ENCODE peak calls at places on chromosome 1, in eight cellular contexts. One of them, this sample, is unnamed. For H3K36me3, the result is how much of the 10 kb centered on the place peaks cover.

GRCh38 chr1:153880962-153881361 is 41.8 kb downstream of the GATAD2B start:
- DNase-seq in ovary: peak
- DNase-seq in GM12878: no peak
- DNase-seq in suprapubic skin: peak
- DNase-seq in tibial nerve: peak
- DNase-seq in K562: peak
- DNase-seq in sigmoid colon: peak
- DNase-seq in stomach: peak
- DNase-seq in this sample: peak

GRCh38 chr1:109483658-109484518 is at the start of gene ATXN7L2:
- DNase-seq in K562: peak
- DNase-seq in GM12878: peak
- DNase-seq in suprapubic skin: peak
- DNase-seq in tibial nerve: peak
- DNase-seq in sigmoid colon: peak
- DNase-seq in ovary: peak
- DNase-seq in stomach: peak
- DNase-seq in this sample: peak

GRCh38 chr1:62070384-62071011 is 124.2 kb upstream of the L1TD1 start:
- DNase-seq in stomach: no peak
- DNase-seq in tibial nerve: no peak
- DNase-seq in suprapubic skin: no peak
- DNase-seq in ovary: no peak
- DNase-seq in K562: peak
- DNase-seq in GM12878: no peak
- DNase-seq in sigmoid colon: no peak
- DNase-seq in this sample: no peak

GRCh38 chr1:181189691-181190361 is 101.3 kb downstream of the IER5 start:
- DNase-seq in sigmoid colon: no peak
- DNase-seq in tibial nerve: peak
- DNase-seq in K562: peak
- DNase-seq in stomach: peak
- DNase-seq in GM12878: no peak
- DNase-seq in ovary: peak
- DNase-seq in suprapubic skin: peak
- DNase-seq in this sample: peak

GRCh38 chr1:14570514-14570913 is 28.0 kb upstream of the KAZN start:
- DNase-seq in sigmoid colon: no peak
- DNase-seq in suprapubic skin: no peak
- DNase-seq in tibial nerve: no peak
- DNase-seq in ovary: no peak
- DNase-seq in GM12878: no peak
- DNase-seq in K562: no peak
- DNase-seq in stomach: no peak
- DNase-seq in this sample: no peak

GRCh38 chr1:237759371-237759770 is 131.4 kb downstream of the ZP4 start:
- DNase-seq in suprapubic skin: no peak
- DNase-seq in K562: no peak
- DNase-seq in ovary: no peak
- DNase-seq in stomach: no peak
- DNase-seq in tibial nerve: no peak
- DNase-seq in sigmoid colon: no peak
- DNase-seq in GM12878: no peak
- DNase-seq in this sample: no peak

GRCh38 chr1:211326140-211326527 is 499 bp upstream of the TRAF5 start:
- DNase-seq in sigmoid colon: no peak
- DNase-seq in GM12878: no peak
- DNase-seq in suprapubic skin: no peak
- DNase-seq in ovary: no peak
- DNase-seq in K562: no peak
- DNase-seq in tibial nerve: no peak
- DNase-seq in stomach: no peak
- DNase-seq in this sample: no peak

GRCh38 chr1:230165526-230165925 is 98.5 kb downstream of the GALNT2 start:
- DNase-seq in tibial nerve: no peak
- DNase-seq in suprapubic skin: no peak
- DNase-seq in sigmoid colon: no peak
- DNase-seq in stomach: no peak
- DNase-seq in K562: no peak
- DNase-seq in GM12878: no peak
- DNase-seq in ovary: no peak
- DNase-seq in this sample: no peak

GRCh38 chr1:39081266-39082139 is 55.4 kb downstream of the NDUFS5 start:
- DNase-seq in stomach: no peak
- DNase-seq in K562: peak
- DNase-seq in GM12878: no peak
- DNase-seq in sigmoid colon: no peak
- DNase-seq in tibial nerve: no peak
- DNase-seq in suprapubic skin: no peak
- DNase-seq in ovary: peak
- DNase-seq in this sample: no peak

GRCh38 chr1:79448426-79448825 is 441.9 kb upstream of the ADGRL4 start:
- DNase-seq in ovary: no peak
- DNase-seq in GM12878: no peak
- DNase-seq in suprapubic skin: no peak
- DNase-seq in tibial nerve: no peak
- DNase-seq in K562: no peak
- DNase-seq in sigmoid colon: no peak
- DNase-seq in stomach: no peak
- DNase-seq in this sample: no peak

GRCh38 chr1:221858758-221859157 is 116.9 kb upstream of the DUSP10 start:
- DNase-seq in ovary: no peak
- DNase-seq in suprapubic skin: no peak
- DNase-seq in GM12878: no peak
- DNase-seq in K562: no peak
- DNase-seq in tibial nerve: no peak
- DNase-seq in stomach: no peak
- DNase-seq in sigmoid colon: no peak
- DNase-seq in this sample: no peak

GRCh38 chr1:65820983-65821382 is 28.3 kb downstream of the PDE4B start:
- DNase-seq in tibial nerve: no peak
- DNase-seq in K562: no peak
- DNase-seq in ovary: no peak
- DNase-seq in GM12878: no peak
- DNase-seq in suprapubic skin: no peak
- DNase-seq in sigmoid colon: no peak
- DNase-seq in stomach: no peak
- DNase-seq in this sample: no peak

GRCh38 chr1:87226341-87226760 is 102.3 kb upstream of the LMO4 start:
- DNase-seq in stomach: peak
- DNase-seq in tibial nerve: peak
- DNase-seq in GM12878: no peak
- DNase-seq in sigmoid colon: peak
- DNase-seq in suprapubic skin: no peak
- DNase-seq in ovary: peak
- DNase-seq in K562: no peak
- DNase-seq in this sample: no peak

GRCh38 chr1:116847175-116847574 is 62.5 kb upstream of the PTGFRN start:
- DNase-seq in stomach: no peak
- DNase-seq in sigmoid colon: no peak
- DNase-seq in suprapubic skin: no peak
- DNase-seq in ovary: no peak
- DNase-seq in K562: no peak
- DNase-seq in GM12878: no peak
- DNase-seq in tibial nerve: no peak
- DNase-seq in this sample: no peak

GRCh38 chr1:15158506-15159165 is 5.1 kb downstream of the TMEM51 start:
- DNase-seq in ovary: no peak
- DNase-seq in suprapubic skin: no peak
- DNase-seq in sigmoid colon: no peak
- DNase-seq in K562: no peak
- DNase-seq in GM12878: no peak
- DNase-seq in stomach: no peak
- DNase-seq in tibial nerve: no peak
- DNase-seq in this sample: no peak

DNA sequence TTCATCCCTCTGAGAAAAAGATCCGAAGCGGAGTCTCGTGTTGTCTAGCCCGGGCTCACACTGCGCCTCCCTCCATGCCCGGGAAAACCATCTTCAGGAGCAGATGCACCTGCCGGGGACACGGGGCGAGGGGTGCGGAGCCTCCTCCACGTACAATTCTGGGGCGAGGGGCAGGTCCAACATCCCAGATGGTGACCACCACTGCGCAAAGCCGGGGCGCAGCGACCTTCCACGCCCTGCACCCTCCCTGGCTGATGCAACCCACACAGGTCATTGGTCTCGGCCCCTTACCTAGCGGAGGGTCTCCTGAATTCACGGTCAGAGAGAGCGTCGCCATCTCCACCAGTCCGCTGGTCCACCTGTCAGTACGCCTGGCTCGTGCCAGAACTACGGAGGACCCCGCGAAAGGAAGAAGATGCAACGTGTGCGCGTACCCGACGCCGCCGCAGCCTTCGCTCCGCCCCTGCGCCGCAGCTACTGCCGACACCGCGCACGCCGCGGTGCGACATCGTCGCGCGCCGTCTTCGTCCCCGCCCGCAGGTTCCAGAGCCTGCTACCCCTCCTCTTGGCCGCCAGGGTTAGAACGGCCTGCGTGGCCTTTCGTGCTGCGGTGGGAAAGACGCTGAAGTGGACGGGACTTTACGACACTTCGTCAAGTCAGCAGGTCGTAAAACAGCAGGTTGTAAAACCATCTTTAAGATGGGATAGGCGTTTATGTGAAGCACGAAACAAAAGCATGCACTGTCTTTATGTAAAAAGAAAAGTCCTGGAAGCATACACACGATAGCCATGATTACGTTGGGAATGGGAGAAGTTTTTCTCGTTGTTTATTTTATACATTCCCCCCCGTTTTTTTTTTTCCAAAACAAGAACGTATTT is at the start of gene EPRS1:
- DNase-seq in K562: peak
- DNase-seq in tibial nerve: peak
- DNase-seq in GM12878: peak
- DNase-seq in stomach: peak
- DNase-seq in suprapubic skin: peak
- DNase-seq in sigmoid colon: peak
- DNase-seq in ovary: peak
- DNase-seq in this sample: peak
- TF ChIP-seq POLR2A in K562: peak
- TF ChIP-seq POLR2A in tibial nerve: peak
- TF ChIP-seq POLR2A in GM12878: peak
- TF ChIP-seq POLR2A in stomach: peak
- TF ChIP-seq POLR2A in suprapubic skin: no peak
- TF ChIP-seq POLR2A in sigmoid colon: peak
- TF ChIP-seq POLR2A in ovary: peak
- TF ChIP-seq POLR2A in this sample: peak

GRCh38 chr1:47437518-47438320 is at the start of gene FOXD2:
- DNase-seq in sigmoid colon: peak
- DNase-seq in K562: peak
- DNase-seq in stomach: peak
- DNase-seq in GM12878: peak
- DNase-seq in ovary: peak
- DNase-seq in suprapubic skin: peak
- DNase-seq in tibial nerve: peak
- DNase-seq in this sample: peak

GRCh38 chr1:47436304-47436978 is 1.4 kb upstream of the FOXD2 start:
- DNase-seq in suprapubic skin: no peak
- DNase-seq in tibial nerve: peak
- DNase-seq in stomach: peak
- DNase-seq in ovary: peak
- DNase-seq in GM12878: peak
- DNase-seq in sigmoid colon: peak
- DNase-seq in K562: peak
- DNase-seq in this sample: peak

GRCh38 chr1:47434051-47434842 is 3.6 kb upstream of the FOXD2 start:
- DNase-seq in tibial nerve: peak
- DNase-seq in ovary: peak
- DNase-seq in GM12878: no peak
- DNase-seq in stomach: peak
- DNase-seq in suprapubic skin: no peak
- DNase-seq in sigmoid colon: peak
- DNase-seq in K562: no peak
- DNase-seq in this sample: peak

GRCh38 chr1:47436979-47437517 is 796 bp upstream of the FOXD2 start:
- DNase-seq in tibial nerve: no peak
- DNase-seq in GM12878: no peak
- DNase-seq in suprapubic skin: no peak
- DNase-seq in sigmoid colon: no peak
- DNase-seq in ovary: peak
- DNase-seq in K562: no peak
- DNase-seq in stomach: no peak
- DNase-seq in this sample: no peak

GRCh38 chr1:47435506-47436303 is 2.1 kb upstream of the FOXD2 start:
- DNase-seq in K562: no peak
- DNase-seq in stomach: no peak
- DNase-seq in tibial nerve: no peak
- DNase-seq in ovary: no peak
- DNase-seq in suprapubic skin: no peak
- DNase-seq in sigmoid colon: no peak
- DNase-seq in GM12878: no peak
- DNase-seq in this sample: no peak
- TF ChIP-seq EP300 in K562: no peak
- TF ChIP-seq EP300 in stomach: no peak
- TF ChIP-seq EP300 in tibial nerve: no peak
- TF ChIP-seq EP300 in ovary: no peak
- TF ChIP-seq EP300 in suprapubic skin: no peak
- TF ChIP-seq EP300 in sigmoid colon: no peak
- TF ChIP-seq EP300 in GM12878: no peak
- TF ChIP-seq EP300 in this sample: no peak

GRCh38 chr1:81232505-81232904 is 568.2 kb upstream of the ADGRL2 start:
- DNase-seq in K562: no peak
- DNase-seq in sigmoid colon: no peak
- DNase-seq in stomach: no peak
- DNase-seq in GM12878: no peak
- DNase-seq in suprapubic skin: no peak
- DNase-seq in ovary: no peak
- DNase-seq in tibial nerve: no peak
- DNase-seq in this sample: no peak

GRCh38 chr1:81231729-81232038 is 569.0 kb upstream of the ADGRL2 start:
- DNase-seq in suprapubic skin: no peak
- DNase-seq in K562: no peak
- DNase-seq in GM12878: no peak
- DNase-seq in ovary: no peak
- DNase-seq in sigmoid colon: no peak
- DNase-seq in tibial nerve: no peak
- DNase-seq in stomach: no peak
- DNase-seq in this sample: no peak

GRCh38 chr1:81234237-81234636 is 566.5 kb upstream of the ADGRL2 start:
- DNase-seq in K562: no peak
- DNase-seq in GM12878: no peak
- DNase-seq in ovary: no peak
- DNase-seq in stomach: no peak
- DNase-seq in suprapubic skin: no peak
- DNase-seq in tibial nerve: no peak
- DNase-seq in sigmoid colon: no peak
- DNase-seq in this sample: no peak

GRCh38 chr1:81230983-81231728 is 569.6 kb upstream of the ADGRL2 start:
- DNase-seq in stomach: no peak
- DNase-seq in tibial nerve: no peak
- DNase-seq in suprapubic skin: no peak
- DNase-seq in sigmoid colon: no peak
- DNase-seq in ovary: no peak
- DNase-seq in K562: no peak
- DNase-seq in GM12878: no peak
- DNase-seq in this sample: no peak

GRCh38 chr1:81233591-81233990 is 567.1 kb upstream of the ADGRL2 start:
- DNase-seq in sigmoid colon: no peak
- DNase-seq in ovary: no peak
- DNase-seq in GM12878: no peak
- DNase-seq in K562: no peak
- DNase-seq in stomach: no peak
- DNase-seq in suprapubic skin: no peak
- DNase-seq in tibial nerve: no peak
- DNase-seq in this sample: no peak
- H3K36me3 ChIP-seq in sigmoid colon: under half
- H3K36me3 ChIP-seq in ovary: under half
- H3K36me3 ChIP-seq in GM12878: under half
- H3K36me3 ChIP-seq in K562: under half
- H3K36me3 ChIP-seq in stomach: under half
- H3K36me3 ChIP-seq in suprapubic skin: under half
- H3K36me3 ChIP-seq in tibial nerve: under half
- H3K36me3 ChIP-seq in this sample: under half

GRCh38 chr1:43847290-43847689 is 86.3 kb upstream of the ARTN start:
- DNase-seq in tibial nerve: no peak
- DNase-seq in ovary: no peak
- DNase-seq in suprapubic skin: no peak
- DNase-seq in sigmoid colon: no peak
- DNase-seq in K562: no peak
- DNase-seq in stomach: no peak
- DNase-seq in GM12878: no peak
- DNase-seq in this sample: no peak
- TF ChIP-seq POLR2A in tibial nerve: no peak
- TF ChIP-seq POLR2A in ovary: no peak
- TF ChIP-seq POLR2A in suprapubic skin: no peak
- TF ChIP-seq POLR2A in sigmoid colon: no peak
- TF ChIP-seq POLR2A in K562: no peak
- TF ChIP-seq POLR2A in stomach: no peak
- TF ChIP-seq POLR2A in GM12878: no peak
- TF ChIP-seq POLR2A in this sample: no peak